ENCODE peak calls at places on chromosomes 16 and 17, in four cellular contexts. P is fibroblast of the conjunctiva; K is dermis microvascular lymphatic vessel endothelial cell; A is stimulated activated CD4-positive, alpha-beta T cell treated with anti-CD3 and anti-CD28 coated beads, Interleukin-2, amount 100 ng/mL, for 48 hours. N is an unnamed sample.

GRCh38 chr17:59487161-59487873 is 78.1 kb upstream of the DHX40 start:
- DNase-seq in P (no peak), K (no peak), A (no peak), N (no peak)

GRCh38 chr17:73247728-73248127 is 14.0 kb downstream of the CPSF4L start:
- DNase-seq in P (no peak), K (no peak), A (no peak), N (no peak)

GRCh38 chr16:11047057-11047456 is 102.7 kb downstream of the CLEC16A start:
- DNase-seq in P (peak), K (no peak), A (no peak), N (peak)

GRCh38 chr16:68490829-68491575 is 42.7 kb upstream of the SMPD3 start:
- DNase-seq in P (no peak), K (no peak), A (no peak), N (no peak)

GRCh38 chr17:7501729-7502128 is 17.6 kb downstream of the POLR2A start:
- DNase-seq in P (no peak), K (no peak), A (no peak), N (no peak)

GRCh38 chr17:17416007-17416399 is 60.8 kb upstream of the MED9 start:
- DNase-seq in P (peak), K (peak), A (no peak), N (peak)

GRCh38 chr16:58515125-58515870 is at the start of gene SETD6:
- DNase-seq in P (peak), K (peak), A (peak), N (peak)

GRCh38 chr16:12178251-12178990 is 201.9 kb downstream of the SNX29 start:
- DNase-seq in P (no peak), K (no peak), A (no peak), N (peak)

GRCh38 chr17:80086616-80087015 is 14.8 kb upstream of the GAA start:
- DNase-seq in P (no peak), K (no peak), A (no peak), N (no peak)

GRCh38 chr17:77555741-77556291 is 402.7 kb upstream of the TNRC6C start:
- DNase-seq in P (no peak), K (peak), A (no peak), N (peak)